ENCODE peak calls at places on chromosomes 3 and 15, in four cellular contexts. S is lower lobe of right lung, D is psoas muscle, N is GM23338. B is an unnamed sample.

GRCh38 chr15:40244961-40245523 is 6.2 kb downstream of the PAK6 start:
- DNase-seq in N (peak; percentile 41), S (no peak), D (no peak), B (no peak)

GRCh38 chr15:98609144-98609852 is 39.0 kb upstream of the IGF1R start:
- DNase-seq in S (no peak), N (peak; percentile 84), D (no peak), B (no peak)

GRCh38 chr15:67906382-67906781 is 66.5 kb upstream of the RNU6-1 start:
- DNase-seq in D (no peak), N (peak; percentile 47), S (no peak), B (no peak)

GRCh38 chr3:8239718-8240698 is 261.6 kb upstream of the LMCD1 start:
- DNase-seq in D (no peak), S (no peak), N (peak; percentile 74), B (no peak)

GRCh38 chr3:128447561-128448013 is 19.1 kb downstream of the DNAJB8 start:
- DNase-seq in D (no peak), N (no peak), S (no peak), B (no peak)

GRCh38 chr3:183548262-183548769 is 7.2 kb downstream of the KLHL6 start:
- DNase-seq in N (peak; percentile 79), S (no peak), D (no peak), B (no peak)

GRCh38 chr3:16618721-16619120 is 13.5 kb upstream of the DAZL start:
- DNase-seq in N (no peak), D (no peak), S (no peak), B (no peak)

GRCh38 chr15:64892850-64893403 is 18.8 kb upstream of the ANKDD1A start:
- DNase-seq in S (peak; percentile 62), D (no peak), N (no peak), B (no peak)

GRCh38 chr3:145983101-145983500 is 177.9 kb downstream of the PLOD2 start:
- DNase-seq in D (no peak), S (no peak), N (no peak), B (no peak)

GRCh38 chr15:87154771-87155170 is 1075.1 kb downstream of the AGBL1 start:
- DNase-seq in S (no peak), D (no peak), N (no peak), B (no peak)

GRCh38 chr3:69240651-69241578 is 118.5 kb upstream of the LMOD3 start:
- DNase-seq in S (peak; percentile 62), D (no peak), N (peak; percentile 33), B (no peak)

GRCh38 chr15:72033711-72034110 is 84.2 kb downstream of the MYO9A start:
- DNase-seq in S (no peak), D (no peak), N (no peak), B (no peak)

GRCh38 chr15:31197497-31198414 is 96.2 kb upstream of the TRPM1 start:
- DNase-seq in S (peak; percentile 76), D (no peak), N (peak; percentile 80), B (no peak)

GRCh38 chr15:39535466-39535865 is 45.4 kb upstream of the THBS1 start:
- DNase-seq in S (no peak), N (no peak), D (no peak), B (no peak)

GRCh38 chr3:32257641-32258438 is 19.4 kb downstream of the CMTM8 start:
- DNase-seq in N (no peak), S (no peak), D (no peak), B (no peak)

GRCh38 chr3:73021301-73021700 is 24.7 kb downstream of the PPP4R2 start:
- DNase-seq in D (no peak), N (no peak), S (no peak), B (no peak)

GRCh38 chr3:117863146-117863545 is 1153.6 kb downstream of the TUSC7 start:
- DNase-seq in D (no peak), N (no peak), S (no peak), B (no peak)

GRCh38 chr3:42743204-42743995 is 29.7 kb downstream of the CCDC13 start:
- DNase-seq in D (no peak), N (no peak), S (no peak), B (no peak)

GRCh38 chr3:156547637-156548036 is 7.3 kb downstream of the SSR3 start:
- DNase-seq in D (no peak), N (no peak), S (no peak), B (no peak)

GRCh38 chr3:182392182-182392917 is 401.0 kb upstream of the ATP11B start:
- DNase-seq in S (no peak), D (no peak), N (peak; percentile 73), B (no peak)
- TF ChIP-seq CTCF in S (no peak), D (no peak), N (peak; percentile 63), B (no peak)

GRCh38 chr3:102142379-102143058 is 292.3 kb upstream of the ZPLD1 start:
- DNase-seq in D (no peak), S (no peak), N (no peak), B (no peak)
- H3K27me3 ChIP-seq in D (no peaks in the 10 kb centered on the region), S (no peaks in the 10 kb centered on the region), N (no peaks in the 10 kb centered on the region), B (no peaks in the 10 kb centered on the region)

GRCh38 chr3:173584834-173585831 is 187.6 kb downstream of the NLGN1 start:
- DNase-seq in D (no peak), N (peak; percentile 82), S (no peak), B (no peak)

GRCh38 chr3:173587055-173587454 is 189.5 kb downstream of the NLGN1 start:
- DNase-seq in N (no peak), S (no peak), D (no peak), B (no peak)

GRCh38 chr3:173583496-173583895 is 186.0 kb downstream of the NLGN1 start:
- DNase-seq in S (no peak), N (peak; percentile 84), D (no peak), B (no peak)

GRCh38 chr3:173586176-173586575 is 188.6 kb downstream of the NLGN1 start:
- DNase-seq in D (no peak), N (no peak), S (no peak), B (no peak)

DNA sequence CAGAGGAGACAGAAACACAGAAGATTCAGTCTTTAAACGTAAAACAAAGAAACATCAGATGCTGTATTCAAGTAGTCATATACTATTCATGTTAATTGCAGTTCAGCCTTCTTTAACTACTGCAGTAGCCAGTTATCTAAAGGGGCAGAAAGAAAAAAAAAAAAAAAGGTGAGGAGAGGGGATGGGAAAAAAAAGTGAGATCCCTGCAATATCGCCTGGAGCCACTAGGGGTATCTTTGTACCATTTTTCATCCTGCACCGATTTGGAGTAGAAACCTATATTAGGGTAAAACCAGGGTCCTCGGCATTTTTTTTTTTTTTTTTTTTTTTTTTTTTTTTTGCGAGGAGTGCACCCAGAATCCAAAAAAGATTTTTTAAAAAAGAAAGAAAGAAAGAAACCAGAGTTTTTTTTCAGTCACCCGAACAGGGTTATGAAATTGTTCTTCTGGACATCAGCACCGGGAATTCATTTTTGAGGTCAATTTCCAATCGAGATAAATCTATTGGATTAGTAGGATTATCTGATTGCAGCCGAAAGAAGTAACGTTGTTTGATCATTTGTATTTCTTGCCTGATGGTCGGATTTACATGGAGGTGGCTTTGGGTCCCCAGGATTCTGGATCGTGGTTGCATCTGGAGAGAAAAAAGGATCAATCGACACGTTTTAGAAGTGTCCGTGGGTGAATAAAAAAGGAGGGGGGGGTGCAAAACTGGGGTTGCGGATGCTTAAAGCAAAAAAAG is 186.7 kb downstream of the NLGN1 start:
- DNase-seq in N (peak; percentile 77), D (no peak), S (no peak), B (no peak)
- H3K4me3 ChIP-seq in N (peak overlapping the region; percentile 69), D (peak overlapping the region; percentile 60), S (peak overlapping the region; percentile 43), B (peak overlapping the region; percentile 74)

GRCh38 chr3:48898383-48899234 is at the start of gene SLC25A20:
- DNase-seq in S (peak; percentile 96), N (peak; percentile 98), D (peak; percentile 97), B (peak; percentile 52)
- TF ChIP-seq CTCF in S (no peak), N (no peak), D (no peak), B (no peak)

DNA sequence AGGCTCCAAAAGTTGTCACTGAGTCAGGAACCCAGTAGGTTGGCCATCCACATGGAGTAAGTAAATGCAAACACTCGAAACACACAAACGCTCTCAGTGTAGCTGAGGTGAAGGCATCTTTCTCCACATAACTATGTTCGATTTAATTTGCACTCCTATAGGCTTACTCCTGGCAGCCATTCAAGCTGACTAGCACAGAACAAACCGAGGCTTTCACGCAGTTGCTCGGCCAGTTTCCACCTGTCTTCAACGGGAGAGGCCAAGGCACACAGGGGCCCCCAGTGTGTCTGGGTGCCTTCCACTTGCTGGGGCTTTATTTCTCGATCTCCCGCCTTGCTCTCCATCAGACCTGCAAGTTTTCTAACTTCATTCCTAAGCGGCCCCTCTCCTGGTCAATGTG is 18.9 kb downstream of the RGMA start:
- DNase-seq in N (no peak), S (no peak), D (peak; percentile 46), B (no peak)
- H3K27me3 ChIP-seq in N (peaks cover 19% of the 10 kb centered on the region), S (peaks cover 39% of the 10 kb centered on the region), D (no peaks in the 10 kb centered on the region), B (no peaks in the 10 kb centered on the region)

B was measured in thoracic aorta.